ENCODE peak calls at places on chromosome 3, in four cellular contexts. R, T, U and P are unnamed samples.

GRCh38 chr3:21256932-21257331 is 494.1 kb downstream of the ZNF385D start:
- DNase-seq in U (no peak), T (no peak), R (no peak), P (no peak)

GRCh38 chr3:61955483-61955882 is 394.1 kb downstream of the PTPRG start:
- DNase-seq in R (no peak), U (no peak), T (no peak), P (no peak)

GRCh38 chr3:61922118-61922517 is 360.7 kb downstream of the PTPRG start:
- DNase-seq in R (no peak), T (no peak), U (no peak), P (no peak)

GRCh38 chr3:68049781-68050180 is 395.4 kb upstream of the SUCLG2 start:
- DNase-seq in T (no peak), R (no peak), U (no peak), P (no peak)

GRCh38 chr3:185758912-185759311 is 65.9 kb downstream of the IGF2BP2 start:
- DNase-seq in T (no peak), R (no peak), U (no peak), P (no peak)

GRCh38 chr3:197874064-197874463 is 75.9 kb upstream of the RPL35A start:
- DNase-seq in T (no peak), U (no peak), R (no peak), P (no peak)

GRCh38 chr3:100271522-100271921 is 10.7 kb downstream of the TBC1D23 start:
- DNase-seq in U (no peak), R (no peak), T (no peak), P (no peak)

GRCh38 chr3:129276385-129276784 is 2.3 kb upstream of the HMCES start:
- DNase-seq in U (no peak), R (no peak), T (no peak), P (no peak)

GRCh38 chr3:21920431-21920830 is 169.4 kb upstream of the ZNF385D start:
- DNase-seq in T (no peak), R (no peak), U (no peak), P (no peak)

GRCh38 chr3:171842864-171843511 is at the start of gene TMEM212:
- DNase-seq in U (no peak), T (no peak), R (no peak), P (no peak)

GRCh38 chr3:128269796-128270195 is 116.5 kb downstream of the EEFSEC start:
- DNase-seq in R (no peak), T (no peak), U (no peak), P (no peak)

GRCh38 chr3:124567168-124567567 is 163.1 kb upstream of the UMPS start:
- DNase-seq in R (no peak), T (no peak), U (no peak), P (no peak)

GRCh38 chr3:55899887-55900286 is 412.8 kb upstream of the WNT5A start:
- DNase-seq in T (no peak), U (no peak), R (no peak), P (no peak)

GRCh38 chr3:126052196-126053058 is 31.5 kb downstream of the SLC41A3 start:
- DNase-seq in R (no peak), T (no peak), U (no peak), P (no peak)

GRCh38 chr3:173553635-173554280 is 156.2 kb downstream of the NLGN1 start:
- DNase-seq in R (peak), U (no peak), T (no peak), P (no peak)

GRCh38 chr3:177804032-177804431 is 606.8 kb upstream of the TBL1XR1 start:
- DNase-seq in T (no peak), U (no peak), R (no peak), P (no peak)

GRCh38 chr3:141452045-141452444 is 34.8 kb upstream of the RASA2 start:
- DNase-seq in U (no peak), T (no peak), R (no peak), P (no peak)

GRCh38 chr3:54827766-54828165 is 100.1 kb downstream of the LRTM1 start:
- DNase-seq in T (no peak), U (no peak), R (no peak), P (no peak)

GRCh38 chr3:32432711-32433530 is 41.3 kb downstream of the CMTM7 start:
- DNase-seq in R (no peak), U (no peak), T (peak), P (no peak)

GRCh38 chr3:101253429-101253828 is 66.9 kb downstream of the IMPG2 start:
- DNase-seq in R (no peak), T (no peak), U (no peak), P (no peak)

GRCh38 chr3:37645801-37646380 is 215.8 kb upstream of the CTDSPL start:
- DNase-seq in R (no peak), T (no peak), U (peak), P (no peak)

GRCh38 chr3:108430540-108430939 is 79.9 kb downstream of the MYH15 start:
- DNase-seq in T (no peak), U (no peak), R (no peak), P (no peak)

GRCh38 chr3:71006810-71007785 is 576.4 kb downstream of the FOXP1 start:
- DNase-seq in R (no peak), T (no peak), U (no peak), P (no peak)

GRCh38 chr3:135556184-135556583 is 409.3 kb upstream of the PPP2R3A start:
- DNase-seq in R (no peak), U (no peak), T (no peak), P (no peak)

GRCh38 chr3:177878192-177878591 is 658.0 kb upstream of the KCNMB2 start:
- DNase-seq in R (no peak), T (no peak), U (no peak), P (no peak)

GRCh38 chr3:45590256-45590655 is 4.3 kb upstream of the LIMD1 start:
- DNase-seq in U (no peak), R (no peak), T (no peak), P (no peak)

GRCh38 chr3:17894434-17895060 is 152.1 kb upstream of the TBC1D5 start:
- DNase-seq in R (no peak), U (no peak), T (peak), P (no peak)

GRCh38 chr3:13141991-13142412 is 68.8 kb upstream of the IQSEC1 start:
- DNase-seq in T (no peak), U (no peak), R (no peak), P (no peak)

GRCh38 chr3:183554377-183554776 is 1.1 kb downstream of the KLHL6 start:
- DNase-seq in T (no peak), U (no peak), R (no peak), P (no peak)

GRCh38 chr3:43098761-43099160 is 7.1 kb downstream of the POMGNT2 start:
- DNase-seq in T (no peak), U (no peak), R (no peak), P (no peak)

GRCh38 chr3:144107923-144108322 is 136.3 kb downstream of the DIPK2A start:
- DNase-seq in R (no peak), T (no peak), U (no peak), P (no peak)

GRCh38 chr3:186983372-186984058 is 53.2 kb downstream of the ST6GAL1 start:
- DNase-seq in T (no peak), U (no peak), R (no peak), P (no peak)

GRCh38 chr3:30855390-30855789 is 39.1 kb downstream of the GADL1 start:
- DNase-seq in T (no peak), U (no peak), R (no peak), P (no peak)

GRCh38 chr3:104069114-104069513 is 1297.6 kb upstream of the ALCAM start:
- DNase-seq in T (no peak), U (no peak), R (no peak), P (no peak)

GRCh38 chr3:197027896-197028710 is 1.5 kb downstream of the MELTF start:
- DNase-seq in T (no peak), R (no peak), U (no peak), P (peak)

GRCh38 chr3:79038057-79038456 is 729.7 kb downstream of the ROBO1 start:
- DNase-seq in R (no peak), U (no peak), T (no peak), P (no peak)

GRCh38 chr3:127676456-127676855 is 3.7 kb downstream of the ABTB1 start:
- DNase-seq in U (no peak), R (no peak), T (no peak), P (no peak)

GRCh38 chr3:185766645-185767323 is 58.1 kb downstream of the IGF2BP2 start:
- DNase-seq in T (no peak), U (no peak), R (no peak), P (no peak)